ENCODE peak calls at places on chromosomes 7 and 10, in eight cellular contexts. L is prostate gland; H is hepatocyte; I is progenitor cell of endocrine pancreas; S is A549; Q is upper lobe of right lung; Y is CD4-positive, alpha-beta T cell; O is MM.1S. W is an unnamed sample.
A peak's percentile ranks its signal among the peaks of the same experiment; 100 is the strongest.

GRCh38 chr7:98148607-98149006 is 41.9 kb downstream of the LMTK2 start:
- DNase-seq in L (no peak), H (no peak), I (no peak), S (no peak), Q (no peak), Y (no peak), O (no peak), W (no peak)

GRCh38 chr10:119306514-119306951 is 99.2 kb downstream of the GRK5 start:
- DNase-seq in L (no peak), H (peak; percentile 12), I (no peak), S (peak; percentile 85), Q (no peak), Y (peak; percentile 62), O (peak; percentile 93), W (no peak)

GRCh38 chr10:96208946-96209345 is 62.4 kb downstream of the BLNK start:
- DNase-seq in L (no peak), H (peak; percentile 23), I (no peak), S (no peak), Q (no peak), Y (no peak), O (no peak), W (no peak)

GRCh38 chr7:7821517-7821916 is 103.1 kb upstream of the RPA3 start:
- DNase-seq in L (no peak), H (no peak), I (no peak), S (no peak), Q (no peak), Y (no peak), O (no peak), W (no peak)

GRCh38 chr7:116327751-116328150 is 117.4 kb downstream of the TES start:
- DNase-seq in L (no peak), H (no peak), I (no peak), S (no peak), Q (no peak), Y (no peak), O (no peak), W (no peak)

GRCh38 chr7:118473271-118473670 is 248.8 kb downstream of the ANKRD7 start:
- DNase-seq in L (no peak), H (no peak), I (no peak), S (no peak), Q (no peak), Y (no peak), O (no peak), W (no peak)

GRCh38 chr10:69696073-69696731 is 66.2 kb downstream of the FAM241B start:
- DNase-seq in L (no peak), H (peak; percentile 75), I (no peak), S (peak; percentile 90), Q (no peak), Y (no peak), O (peak; percentile 30), W (peak; percentile 42)

GRCh38 chr10:132512693-132513345 is 24.8 kb upstream of the INPP5A start:
- DNase-seq in L (no peak), H (no peak), I (no peak), S (no peak), Q (no peak), Y (no peak), O (no peak), W (no peak)

GRCh38 chr7:137682596-137682995 is 164.2 kb downstream of the DGKI start:
- DNase-seq in L (no peak), H (no peak), I (no peak), S (no peak), Q (no peak), Y (no peak), O (no peak), W (no peak)

GRCh38 chr10:44853148-44853734 is 57.9 kb upstream of the TMEM72 start:
- DNase-seq in L (no peak), H (no peak), I (no peak), S (no peak), Q (no peak), Y (no peak), O (peak; percentile 34), W (no peak)

GRCh38 chr7:116524609-116525297 is at the start of gene CAV1:
- DNase-seq in L (peak; percentile 75), H (peak; percentile 78), I (peak; percentile 11), S (peak; percentile 93), Q (peak; percentile 89), Y (peak; percentile 15), O (peak; percentile 92), W (peak; percentile 18)

GRCh38 chr10:77511498-77512218 is 126.0 kb downstream of the KCNMA1 start:
- DNase-seq in L (no peak), H (no peak), I (no peak), S (no peak), Q (no peak), Y (no peak), O (no peak), W (no peak)

GRCh38 chr7:27210441-27211083 is 10.7 kb upstream of the HOXA13 start:
- DNase-seq in L (peak; percentile 64), H (peak; percentile 82), I (no peak), S (peak; percentile 79), Q (no peak), Y (no peak), O (no peak), W (peak; percentile 64)

GRCh38 chr10:82882722-82883121 is 1007.7 kb downstream of the NRG3 start:
- DNase-seq in L (no peak), H (no peak), I (no peak), S (no peak), Q (no peak), Y (no peak), O (no peak), W (no peak)

GRCh38 chr10:29631049-29631339 is 3.8 kb downstream of the SVIL start:
- DNase-seq in L (no peak), H (no peak), I (no peak), S (no peak), Q (no peak), Y (no peak), O (no peak), W (no peak)

GRCh38 chr7:106957766-106958165 is 86.7 kb upstream of the PRKAR2B start:
- DNase-seq in L (no peak), H (no peak), I (no peak), S (no peak), Q (no peak), Y (no peak), O (no peak), W (no peak)

GRCh38 chr7:3561908-3562307 is 260.9 kb downstream of the SDK1 start:
- DNase-seq in L (no peak), H (peak; percentile 37), I (no peak), S (no peak), Q (no peak), Y (no peak), O (no peak), W (no peak)

GRCh38 chr7:30835396-30835915 is 64.2 kb downstream of the MINDY4 start:
- DNase-seq in L (no peak), H (no peak), I (no peak), S (no peak), Q (no peak), Y (no peak), O (no peak), W (no peak)

GRCh38 chr7:94313926-94314325 is 80.8 kb upstream of the COL1A2 start:
- DNase-seq in L (no peak), H (no peak), I (no peak), S (no peak), Q (no peak), Y (no peak), O (no peak), W (no peak)

GRCh38 chr7:133345690-133346421 is 93.0 kb downstream of the EXOC4 start:
- DNase-seq in L (no peak), H (no peak), I (no peak), S (no peak), Q (no peak), Y (no peak), O (no peak), W (no peak)
- TF ChIP-seq CTCF in L (no peak), H (no peak), I (no peak), S (no peak), Q (no peak), Y (no peak), O (no peak), W (no peak)

GRCh38 chr7:153380636-153381035 is 621.1 kb downstream of the ACTR3B start:
- DNase-seq in L (no peak), H (no peak), I (no peak), S (no peak), Q (no peak), Y (no peak), O (no peak), W (no peak)

GRCh38 chr7:153382591-153383225 is 623.2 kb downstream of the ACTR3B start:
- DNase-seq in L (no peak), H (no peak), I (no peak), S (no peak), Q (no peak), Y (no peak), O (no peak), W (no peak)

GRCh38 chr7:153386581-153386980 is 627.0 kb downstream of the ACTR3B start:
- DNase-seq in L (no peak), H (no peak), I (no peak), S (no peak), Q (no peak), Y (no peak), O (no peak), W (no peak)

GRCh38 chr7:153385502-153385901 is 626.0 kb downstream of the ACTR3B start:
- DNase-seq in L (no peak), H (no peak), I (no peak), S (no peak), Q (no peak), Y (no peak), O (no peak), W (no peak)

DNA sequence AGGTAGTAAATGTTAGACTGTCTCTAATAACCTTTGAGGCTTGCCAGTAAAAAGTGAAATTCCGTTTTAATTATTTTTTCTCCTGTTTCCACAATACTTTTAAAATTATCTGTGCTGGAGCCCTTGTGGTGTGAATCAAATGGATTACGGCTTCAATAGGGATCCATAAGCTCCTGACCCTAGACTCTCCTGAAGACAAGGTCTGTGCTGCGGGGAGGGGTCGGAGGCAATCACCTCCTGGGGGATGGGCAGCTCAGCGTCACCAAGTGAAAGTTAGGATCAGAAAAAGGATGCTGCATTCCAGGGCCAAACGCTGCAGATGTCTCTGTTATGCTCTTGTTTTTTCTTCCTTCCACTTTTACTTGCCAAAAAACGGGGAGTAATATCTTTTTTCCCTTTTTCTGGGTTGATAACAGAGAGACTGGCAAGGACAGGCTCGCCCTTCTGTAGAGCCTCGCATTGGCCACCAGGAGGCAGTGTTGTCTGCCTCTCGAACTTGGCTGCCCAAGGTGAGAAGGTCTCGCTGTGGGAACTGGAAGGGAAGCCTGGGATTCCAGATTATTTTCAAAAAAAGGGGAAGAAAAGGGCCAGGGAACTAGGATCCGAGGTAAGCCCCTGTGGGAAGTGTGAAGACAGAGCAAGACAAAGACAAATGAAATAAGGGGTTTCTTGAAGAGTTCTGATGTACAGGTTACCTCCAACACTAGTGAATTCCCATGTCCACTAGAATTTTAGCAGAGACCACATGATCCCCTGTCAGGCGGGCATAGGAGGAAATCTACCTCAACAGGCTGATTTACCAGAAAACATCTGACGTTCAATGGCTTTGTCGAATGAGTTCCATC is 621.9 kb downstream of the ACTR3B start:
- DNase-seq in L (no peak), H (peak; percentile 46), I (no peak), S (peak; percentile 15), Q (peak; percentile 66), Y (no peak), O (peak; percentile 38), W (no peak)
- TF ChIP-seq CTCF in L (peak; percentile 60), H (peak; percentile 57), I (no peak), S (peak; percentile 52), Q (peak; percentile 85), Y (no peak), O (peak; percentile 94), W (peak; percentile 31)

GRCh38 chr7:45421096-45421495 is 153.1 kb upstream of the ADCY1 start:
- DNase-seq in L (no peak), H (peak; percentile 16), I (no peak), S (no peak), Q (no peak), Y (no peak), O (no peak), W (no peak)
- TF ChIP-seq CTCF in L (no peak), H (no peak), I (no peak), S (no peak), Q (no peak), Y (no peak), O (no peak), W (no peak)

GRCh38 chr10:287814-288213 is 152.6 kb downstream of the ZMYND11 start:
- DNase-seq in L (no peak), H (no peak), I (no peak), S (peak; percentile 45), Q (no peak), Y (no peak), O (no peak), W (no peak)
- TF ChIP-seq CTCF in L (no peak), H (no peak), I (peak; percentile 34), S (peak; percentile 20), Q (no peak), Y (no peak), O (peak; percentile 17), W (peak; percentile 52)

W was measured in neural crest cell.